ENCODE peak calls at places on chromosomes 7 and 10, in seven cellular contexts. Y, O, M, D, P, J and X are unnamed samples.

GRCh38 chr10:97426776-97427570 is 982 bp downstream of the PGAM1 start:
- DNase-seq in Y (no peak), J (no peak), P (no peak), M (peak), D (peak), O (no peak), X (no peak)

GRCh38 chr7:116212859-116213258 is 2.5 kb downstream of the TES start:
- DNase-seq in P (no peak), Y (no peak), J (no peak), D (peak), O (no peak), M (peak), X (no peak)

GRCh38 chr7:140060788-140061606 is 1.8 kb downstream of the PARP12 start:
- DNase-seq in Y (no peak), M (peak), D (no peak), O (no peak), J (no peak), P (peak), X (peak)

GRCh38 chr10:26911811-26912461 is 51.2 kb upstream of the ABI1 start:
- DNase-seq in P (no peak), M (no peak), Y (no peak), J (no peak), D (no peak), O (no peak), X (no peak)

GRCh38 chr7:43636093-43636492 is 53.2 kb downstream of the STK17A start:
- DNase-seq in M (peak), O (no peak), Y (no peak), J (no peak), P (no peak), D (no peak), X (peak)

GRCh38 chr10:71078454-71079145 is 133.8 kb upstream of the UNC5B start:
- DNase-seq in O (no peak), M (no peak), D (no peak), J (no peak), P (peak), Y (no peak), X (no peak)

GRCh38 chr10:34696423-34696822 is 118.7 kb downstream of the PARD3 start:
- DNase-seq in O (no peak), D (peak), P (no peak), J (no peak), M (peak), Y (no peak), X (peak)

GRCh38 chr10:83397806-83398205 is 741.5 kb upstream of the GHITM start:
- DNase-seq in M (no peak), O (no peak), Y (no peak), P (no peak), D (no peak), J (no peak), X (no peak)

GRCh38 chr10:85784792-85785191 is 581.8 kb downstream of the GRID1 start:
- DNase-seq in P (no peak), M (no peak), J (no peak), O (no peak), D (no peak), Y (no peak), X (no peak)

GRCh38 chr7:106770191-106770590 is 94.9 kb upstream of the PIK3CG start:
- DNase-seq in P (no peak), M (peak), D (no peak), Y (no peak), J (no peak), O (peak), X (peak)

GRCh38 chr7:154748387-154748786 is 254.5 kb downstream of the PAXIP1 start:
- DNase-seq in J (no peak), Y (no peak), M (no peak), P (no peak), O (no peak), D (no peak), X (no peak)

GRCh38 chr10:43574035-43574892 is at the start of gene ZNF239:
- DNase-seq in P (peak), J (peak), O (peak), M (peak), D (peak), Y (peak), X (peak)

GRCh38 chr10:95502377-95502776 is 58.8 kb downstream of the SORBS1 start:
- DNase-seq in D (no peak), Y (no peak), O (no peak), M (no peak), P (no peak), J (no peak), X (no peak)

GRCh38 chr10:27248215-27248614 is 7.6 kb upstream of the ACBD5 start:
- DNase-seq in J (no peak), D (no peak), M (no peak), P (no peak), O (no peak), Y (no peak), X (no peak)

GRCh38 chr10:52599586-52600200 is 172.9 kb downstream of the MBL2 start:
- DNase-seq in J (no peak), M (no peak), P (no peak), Y (no peak), O (no peak), D (peak), X (no peak)

GRCh38 chr10:88881922-88882645 is 2.0 kb downstream of the STAMBPL1 start:
- DNase-seq in P (no peak), O (no peak), D (peak), J (no peak), M (no peak), Y (no peak), X (no peak)

GRCh38 chr7:55060085-55060484 is 41.3 kb downstream of the EGFR start:
- DNase-seq in M (no peak), D (no peak), Y (no peak), P (no peak), J (no peak), O (no peak), X (no peak)

GRCh38 chr7:41152179-41152678 is 550.7 kb downstream of the INHBA start:
- DNase-seq in O (no peak), J (no peak), D (no peak), P (no peak), M (no peak), Y (no peak), X (no peak)

GRCh38 chr7:16318989-16319915 is 102.1 kb downstream of the CRPPA start:
- DNase-seq in D (no peak), O (no peak), M (peak), J (no peak), P (no peak), Y (no peak), X (peak)

GRCh38 chr10:22573820-22574569 is 140.4 kb downstream of the PIP4K2A start:
- DNase-seq in J (peak), D (peak), M (peak), P (no peak), O (no peak), Y (no peak), X (peak)

GRCh38 chr10:101896466-101896865 is 52.9 kb upstream of the KCNIP2 start:
- DNase-seq in D (no peak), P (no peak), J (no peak), O (no peak), M (no peak), Y (no peak), X (peak)

GRCh38 chr7:28382146-28382545 is 30.2 kb upstream of the CREB5 start:
- DNase-seq in Y (no peak), M (no peak), P (no peak), O (no peak), D (no peak), J (no peak), X (no peak)

GRCh38 chr7:70646551-70647248 is 485.2 kb upstream of the GALNT17 start:
- DNase-seq in P (no peak), D (no peak), M (no peak), Y (peak), O (no peak), J (no peak), X (no peak)

GRCh38 chr10:27223964-27224363 is 16.6 kb downstream of the ACBD5 start:
- DNase-seq in O (no peak), J (peak), M (peak), Y (no peak), P (no peak), D (peak), X (peak)

GRCh38 chr7:80581472-80581871 is 57.0 kb upstream of the CD36 start:
- DNase-seq in J (no peak), D (no peak), Y (no peak), M (peak), P (no peak), O (no peak), X (peak)

GRCh38 chr7:5643280-5643679 is 138.2 kb downstream of the RNF216 start:
- DNase-seq in M (peak), D (peak), J (no peak), P (no peak), O (no peak), Y (no peak), X (no peak)

GRCh38 chr7:134527979-134528371 is 608 bp downstream of the AKR1B10 start:
- DNase-seq in O (peak), M (peak), P (no peak), J (no peak), D (peak), Y (no peak), X (peak)